ENCODE peak calls at places on chromosomes 7 and 10, in seven cellular contexts. One of them, this sample, is unnamed.

GRCh38 chr7:120304674-120305073 is 31.7 kb downstream of the KCND2 start:
- DNase-seq in OCI-LY7: no peak
- DNase-seq in SK-N-SH: no peak
- DNase-seq in skeletal muscle cell: no peak
- DNase-seq in pancreas: no peak
- DNase-seq in A549: no peak
- DNase-seq in fibroblast of the aortic adventitia: no peak
- DNase-seq in this sample: no peak

GRCh38 chr7:49563693-49564378 is 209.6 kb upstream of the VWC2 start:
- DNase-seq in OCI-LY7: no peak
- DNase-seq in A549: no peak
- DNase-seq in pancreas: no peak
- DNase-seq in skeletal muscle cell: no peak
- DNase-seq in SK-N-SH: no peak
- DNase-seq in fibroblast of the aortic adventitia: no peak
- DNase-seq in this sample: no peak

GRCh38 chr10:46006219-46006618 is 24.2 kb downstream of the NCOA4 start:
- DNase-seq in skeletal muscle cell: no peak
- DNase-seq in A549: no peak
- DNase-seq in fibroblast of the aortic adventitia: peak
- DNase-seq in OCI-LY7: no peak
- DNase-seq in pancreas: no peak
- DNase-seq in SK-N-SH: no peak
- DNase-seq in this sample: no peak

GRCh38 chr10:12710594-12711343 is 290.7 kb downstream of the CCDC3 start:
- DNase-seq in skeletal muscle cell: peak
- DNase-seq in A549: peak
- DNase-seq in pancreas: peak
- DNase-seq in SK-N-SH: peak
- DNase-seq in OCI-LY7: peak
- DNase-seq in fibroblast of the aortic adventitia: peak
- DNase-seq in this sample: peak

GRCh38 chr10:44261710-44262455 is 123.0 kb downstream of the CXCL12 start:
- DNase-seq in pancreas: no peak
- DNase-seq in fibroblast of the aortic adventitia: peak
- DNase-seq in SK-N-SH: peak
- DNase-seq in OCI-LY7: no peak
- DNase-seq in skeletal muscle cell: no peak
- DNase-seq in A549: no peak
- DNase-seq in this sample: no peak

GRCh38 chr10:70481105-70481504 is 2.5 kb downstream of the PALD1 start:
- DNase-seq in OCI-LY7: no peak
- DNase-seq in pancreas: peak
- DNase-seq in fibroblast of the aortic adventitia: no peak
- DNase-seq in A549: no peak
- DNase-seq in SK-N-SH: no peak
- DNase-seq in skeletal muscle cell: no peak
- DNase-seq in this sample: no peak

GRCh38 chr10:6907877-6908530 is 327.9 kb upstream of the PRKCQ start:
- DNase-seq in skeletal muscle cell: no peak
- DNase-seq in A549: no peak
- DNase-seq in OCI-LY7: no peak
- DNase-seq in SK-N-SH: no peak
- DNase-seq in fibroblast of the aortic adventitia: no peak
- DNase-seq in pancreas: no peak
- DNase-seq in this sample: no peak

GRCh38 chr7:27740449-27741086 is 606 bp downstream of the TAX1BP1 start:
- DNase-seq in skeletal muscle cell: peak
- DNase-seq in OCI-LY7: peak
- DNase-seq in fibroblast of the aortic adventitia: peak
- DNase-seq in A549: peak
- DNase-seq in pancreas: peak
- DNase-seq in SK-N-SH: peak
- DNase-seq in this sample: no peak

GRCh38 chr10:2888403-2889004 is 178.8 kb upstream of the PFKP start:
- DNase-seq in pancreas: no peak
- DNase-seq in SK-N-SH: no peak
- DNase-seq in A549: no peak
- DNase-seq in OCI-LY7: no peak
- DNase-seq in skeletal muscle cell: no peak
- DNase-seq in fibroblast of the aortic adventitia: no peak
- DNase-seq in this sample: no peak

GRCh38 chr10:71727429-71728217 is 8.0 kb upstream of the C10orf105 start:
- DNase-seq in skeletal muscle cell: no peak
- DNase-seq in A549: no peak
- DNase-seq in OCI-LY7: peak
- DNase-seq in pancreas: peak
- DNase-seq in SK-N-SH: peak
- DNase-seq in fibroblast of the aortic adventitia: peak
- DNase-seq in this sample: peak

GRCh38 chr7:20350518-20350951 is 19.8 kb downstream of the ITGB8 start:
- DNase-seq in OCI-LY7: no peak
- DNase-seq in skeletal muscle cell: no peak
- DNase-seq in SK-N-SH: peak
- DNase-seq in A549: no peak
- DNase-seq in fibroblast of the aortic adventitia: no peak
- DNase-seq in pancreas: no peak
- DNase-seq in this sample: no peak

GRCh38 chr10:13608246-13608853 is 21.6 kb downstream of the PRPF18 start:
- DNase-seq in fibroblast of the aortic adventitia: no peak
- DNase-seq in OCI-LY7: no peak
- DNase-seq in A549: no peak
- DNase-seq in SK-N-SH: no peak
- DNase-seq in pancreas: no peak
- DNase-seq in skeletal muscle cell: peak
- DNase-seq in this sample: no peak

DNA sequence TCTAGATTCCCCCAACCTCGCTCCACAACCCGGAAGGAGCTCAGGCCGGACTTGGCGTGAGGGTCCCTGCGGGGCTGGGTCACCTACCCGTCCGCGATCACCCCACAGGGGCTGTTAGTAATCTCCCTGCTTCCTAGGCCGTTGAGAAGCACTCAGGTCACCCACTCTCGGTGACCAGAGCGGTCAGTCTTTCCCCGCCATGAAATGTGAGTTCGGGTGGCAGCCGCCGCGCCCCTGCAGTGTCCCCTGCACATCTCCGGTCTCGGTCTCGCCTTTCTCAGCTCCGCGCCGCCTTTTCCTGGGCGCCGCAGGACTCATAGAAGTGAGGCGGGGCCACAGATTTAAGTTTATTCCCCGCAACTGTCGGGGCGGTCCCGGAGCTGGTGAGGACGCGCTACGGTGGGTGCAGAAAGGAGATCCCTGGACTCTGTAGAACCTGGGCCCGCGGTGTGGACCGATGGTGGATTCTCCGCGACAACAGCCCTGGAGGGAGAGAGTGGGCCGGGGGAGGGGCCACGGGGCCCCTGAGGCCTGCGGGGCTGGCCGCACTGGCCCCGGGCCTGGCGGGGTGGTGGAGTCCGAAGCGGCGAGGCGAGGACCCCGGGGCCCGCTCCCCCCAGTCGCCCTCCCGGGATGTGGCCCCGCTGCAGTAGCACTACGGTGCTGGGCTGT is 4.5 kb downstream of the FEZF1 start:
- DNase-seq in pancreas: no peak
- DNase-seq in skeletal muscle cell: no peak
- DNase-seq in SK-N-SH: no peak
- DNase-seq in fibroblast of the aortic adventitia: no peak
- DNase-seq in A549: no peak
- DNase-seq in OCI-LY7: no peak
- DNase-seq in this sample: no peak
- H3K4me3 ChIP-seq in pancreas: no peak
- H3K4me3 ChIP-seq in skeletal muscle cell: no peak
- H3K4me3 ChIP-seq in SK-N-SH: no peak
- H3K4me3 ChIP-seq in fibroblast of the aortic adventitia: no peak
- H3K4me3 ChIP-seq in A549: no peak
- H3K4me3 ChIP-seq in OCI-LY7: no peak
- H3K4me3 ChIP-seq in this sample: no peak

GRCh38 chr7:116859323-116859722 is 3.1 kb upstream of the CAPZA2 start:
- DNase-seq in skeletal muscle cell: no peak
- DNase-seq in OCI-LY7: no peak
- DNase-seq in SK-N-SH: no peak
- DNase-seq in A549: no peak
- DNase-seq in pancreas: no peak
- DNase-seq in fibroblast of the aortic adventitia: peak
- DNase-seq in this sample: peak

GRCh38 chr7:116863168-116863670 is 832 bp downstream of the CAPZA2 start:
- DNase-seq in SK-N-SH: peak
- DNase-seq in OCI-LY7: peak
- DNase-seq in A549: peak
- DNase-seq in skeletal muscle cell: no peak
- DNase-seq in pancreas: peak
- DNase-seq in fibroblast of the aortic adventitia: no peak
- DNase-seq in this sample: no peak

GRCh38 chr7:116864084-116864483 is 1.7 kb downstream of the CAPZA2 start:
- DNase-seq in pancreas: no peak
- DNase-seq in A549: no peak
- DNase-seq in OCI-LY7: no peak
- DNase-seq in fibroblast of the aortic adventitia: no peak
- DNase-seq in skeletal muscle cell: no peak
- DNase-seq in SK-N-SH: no peak
- DNase-seq in this sample: no peak

GRCh38 chr7:116862234-116863167 is at the start of gene CAPZA2:
- DNase-seq in A549: peak
- DNase-seq in skeletal muscle cell: peak
- DNase-seq in fibroblast of the aortic adventitia: peak
- DNase-seq in pancreas: peak
- DNase-seq in SK-N-SH: peak
- DNase-seq in OCI-LY7: peak
- DNase-seq in this sample: peak

DNA sequence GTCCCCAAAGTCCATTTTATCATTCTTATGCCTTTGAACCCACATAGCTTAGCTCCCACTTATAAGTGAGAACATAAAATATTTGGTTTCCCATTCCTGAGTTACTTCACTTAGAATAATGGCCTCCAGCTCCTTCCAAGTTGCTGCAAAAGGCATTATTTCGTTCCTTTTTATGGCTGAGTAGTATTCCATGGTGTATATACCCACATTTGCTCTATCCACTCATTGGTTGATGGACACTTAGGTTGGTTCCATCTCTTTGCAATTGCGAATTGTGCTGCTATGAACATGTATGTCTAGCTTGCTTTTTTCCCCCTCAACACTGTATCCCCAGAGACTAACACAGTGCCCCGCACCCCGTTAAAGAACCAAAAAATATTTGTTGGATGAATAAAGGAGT is 670 bp upstream of the CAPZA2 start:
- DNase-seq in OCI-LY7: no peak
- DNase-seq in pancreas: no peak
- DNase-seq in skeletal muscle cell: no peak
- DNase-seq in SK-N-SH: no peak
- DNase-seq in A549: no peak
- DNase-seq in fibroblast of the aortic adventitia: no peak
- DNase-seq in this sample: no peak
- H3K4me3 ChIP-seq in OCI-LY7: peak
- H3K4me3 ChIP-seq in pancreas: no peak
- H3K4me3 ChIP-seq in skeletal muscle cell: no peak
- H3K4me3 ChIP-seq in SK-N-SH: no peak
- H3K4me3 ChIP-seq in A549: no peak
- H3K4me3 ChIP-seq in fibroblast of the aortic adventitia: no peak
- H3K4me3 ChIP-seq in this sample: no peak

DNA sequence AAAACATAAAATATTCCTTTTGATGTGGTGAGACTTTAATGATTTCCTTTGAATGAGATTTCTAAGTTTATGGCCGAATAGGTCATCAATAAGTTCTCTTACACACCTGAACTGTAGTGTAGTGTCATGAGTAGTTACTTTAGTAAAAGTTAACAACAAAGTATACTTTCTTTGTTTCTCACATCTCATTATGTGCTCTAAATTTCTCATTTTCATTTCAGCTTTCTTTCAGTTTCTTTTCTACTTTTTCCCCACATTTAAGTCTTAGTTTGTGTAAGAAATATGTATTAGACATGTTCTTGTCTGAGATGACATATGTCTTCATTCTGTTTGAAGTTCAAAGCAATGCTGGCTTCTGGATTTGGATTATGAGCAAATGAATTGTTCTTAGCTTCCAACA is 348.1 kb downstream of the ANKRD7 start:
- DNase-seq in OCI-LY7: no peak
- DNase-seq in SK-N-SH: no peak
- DNase-seq in pancreas: no peak
- DNase-seq in A549: no peak
- DNase-seq in fibroblast of the aortic adventitia: no peak
- DNase-seq in skeletal muscle cell: no peak
- DNase-seq in this sample: no peak
- H3K4me3 ChIP-seq in OCI-LY7: no peak
- H3K4me3 ChIP-seq in SK-N-SH: peak
- H3K4me3 ChIP-seq in pancreas: no peak
- H3K4me3 ChIP-seq in A549: no peak
- H3K4me3 ChIP-seq in fibroblast of the aortic adventitia: no peak
- H3K4me3 ChIP-seq in skeletal muscle cell: no peak
- H3K4me3 ChIP-seq in this sample: no peak

GRCh38 chr10:78408011-78408410 is 374.3 kb downstream of the RPS24 start:
- DNase-seq in A549: no peak
- DNase-seq in skeletal muscle cell: no peak
- DNase-seq in fibroblast of the aortic adventitia: no peak
- DNase-seq in OCI-LY7: no peak
- DNase-seq in pancreas: no peak
- DNase-seq in SK-N-SH: no peak
- DNase-seq in this sample: no peak

GRCh38 chr10:78406648-78407008 is 373.0 kb downstream of the RPS24 start:
- DNase-seq in SK-N-SH: no peak
- DNase-seq in OCI-LY7: no peak
- DNase-seq in A549: no peak
- DNase-seq in fibroblast of the aortic adventitia: no peak
- DNase-seq in skeletal muscle cell: no peak
- DNase-seq in pancreas: no peak
- DNase-seq in this sample: no peak

GRCh38 chr10:78405781-78406180 is 372.1 kb downstream of the RPS24 start:
- DNase-seq in OCI-LY7: no peak
- DNase-seq in A549: no peak
- DNase-seq in pancreas: no peak
- DNase-seq in fibroblast of the aortic adventitia: no peak
- DNase-seq in SK-N-SH: no peak
- DNase-seq in skeletal muscle cell: no peak
- DNase-seq in this sample: no peak

GRCh38 chr10:78408671-78409472 is 375.2 kb downstream of the RPS24 start:
- DNase-seq in pancreas: peak
- DNase-seq in SK-N-SH: peak
- DNase-seq in fibroblast of the aortic adventitia: peak
- DNase-seq in A549: no peak
- DNase-seq in skeletal muscle cell: no peak
- DNase-seq in OCI-LY7: no peak
- DNase-seq in this sample: no peak

DNA sequence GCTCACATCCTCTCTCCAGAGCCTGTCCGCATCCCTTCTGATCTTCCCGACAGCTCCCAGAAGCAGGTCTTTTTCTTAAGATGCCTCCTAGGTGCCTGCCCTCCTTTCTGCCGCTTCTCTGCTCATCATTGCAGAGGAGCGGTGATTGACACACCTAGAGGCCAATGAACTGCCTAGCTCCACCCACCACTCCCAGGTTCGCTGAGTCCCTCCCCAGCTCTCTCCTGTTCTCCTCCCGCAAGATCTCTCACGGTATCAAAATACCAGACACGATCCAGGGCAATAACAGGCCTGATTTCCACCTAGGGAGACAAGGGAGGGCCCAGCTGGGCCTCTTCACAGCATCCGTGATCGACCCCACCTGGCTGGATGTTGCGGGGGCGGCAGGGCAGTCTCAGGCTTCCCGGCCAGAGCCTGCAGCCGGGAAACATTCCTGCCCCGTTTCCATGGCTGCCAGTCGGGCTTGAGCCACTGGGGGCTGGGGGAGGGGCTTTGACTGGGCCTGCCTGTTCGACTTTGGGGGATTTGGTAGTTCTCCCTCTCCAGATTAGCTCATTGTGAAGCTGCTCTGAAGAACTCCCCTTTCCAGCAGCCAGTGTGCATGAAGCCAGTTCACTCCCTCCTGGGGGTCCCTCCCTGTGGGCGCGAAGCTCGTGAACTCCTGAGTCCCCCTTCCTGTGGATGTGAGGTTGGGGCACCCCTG is 373.5 kb downstream of the RPS24 start:
- DNase-seq in OCI-LY7: peak
- DNase-seq in pancreas: peak
- DNase-seq in skeletal muscle cell: peak
- DNase-seq in A549: peak
- DNase-seq in fibroblast of the aortic adventitia: peak
- DNase-seq in SK-N-SH: peak
- DNase-seq in this sample: peak
- H3K4me3 ChIP-seq in OCI-LY7: no peak
- H3K4me3 ChIP-seq in pancreas: peak
- H3K4me3 ChIP-seq in skeletal muscle cell: peak
- H3K4me3 ChIP-seq in A549: peak
- H3K4me3 ChIP-seq in fibroblast of the aortic adventitia: peak
- H3K4me3 ChIP-seq in SK-N-SH: peak
- H3K4me3 ChIP-seq in this sample: peak